ENCODE peak calls at places on chromosomes 6 and 20, in four cellular contexts. One of them, this sample, is unnamed.

GRCh38 chr20:62900692-62901584 is 25.4 kb downstream of the DIDO1 start:
- DNase-seq in pulmonary artery endothelial cell: no peak
- DNase-seq in RWPE2: peak; percentile 72
- DNase-seq in neural progenitor cell: peak; percentile 42
- DNase-seq in this sample: no peak

GRCh38 chr6:158631678-158632537 is 12.6 kb downstream of the DYNLT1 start:
- DNase-seq in pulmonary artery endothelial cell: peak; percentile 89
- DNase-seq in RWPE2: peak; percentile 37
- DNase-seq in neural progenitor cell: no peak
- DNase-seq in this sample: no peak

GRCh38 chr6:145015739-145016558 is 719.4 kb downstream of the EPM2A start:
- DNase-seq in pulmonary artery endothelial cell: peak; percentile 44
- DNase-seq in RWPE2: no peak
- DNase-seq in neural progenitor cell: no peak
- DNase-seq in this sample: peak; percentile 62

GRCh38 chr6:149129401-149130077 is 188.0 kb upstream of the TAB2 start:
- DNase-seq in pulmonary artery endothelial cell: no peak
- DNase-seq in RWPE2: no peak
- DNase-seq in neural progenitor cell: no peak
- DNase-seq in this sample: no peak

GRCh38 chr20:13260620-13261279 is 39.7 kb downstream of the ISM1 start:
- DNase-seq in pulmonary artery endothelial cell: no peak
- DNase-seq in RWPE2: no peak
- DNase-seq in neural progenitor cell: no peak
- DNase-seq in this sample: no peak

GRCh38 chr6:39294899-39295298 is 19.3 kb downstream of the KCNK17 start:
- DNase-seq in pulmonary artery endothelial cell: no peak
- DNase-seq in RWPE2: no peak
- DNase-seq in neural progenitor cell: no peak
- DNase-seq in this sample: no peak

GRCh38 chr20:23928788-23929187 is 49.2 kb upstream of the CST5 start:
- DNase-seq in pulmonary artery endothelial cell: no peak
- DNase-seq in RWPE2: no peak
- DNase-seq in neural progenitor cell: no peak
- DNase-seq in this sample: no peak

GRCh38 chr6:16656451-16656850 is 104.8 kb downstream of the ATXN1 start:
- DNase-seq in pulmonary artery endothelial cell: no peak
- DNase-seq in RWPE2: no peak
- DNase-seq in neural progenitor cell: no peak
- DNase-seq in this sample: no peak

GRCh38 chr6:136249336-136249735 is 775 bp downstream of the MTFR2 start:
- DNase-seq in pulmonary artery endothelial cell: no peak
- DNase-seq in RWPE2: no peak
- DNase-seq in neural progenitor cell: peak; percentile 44
- DNase-seq in this sample: no peak

GRCh38 chr6:53492860-53493634 is 51.9 kb downstream of the GCLC start:
- DNase-seq in pulmonary artery endothelial cell: peak; percentile 10
- DNase-seq in RWPE2: no peak
- DNase-seq in neural progenitor cell: peak; percentile 51
- DNase-seq in this sample: peak; percentile 15

GRCh38 chr6:35370124-35370741 is 27.9 kb downstream of the PPARD start:
- DNase-seq in pulmonary artery endothelial cell: peak; percentile 51
- DNase-seq in RWPE2: peak; percentile 95
- DNase-seq in neural progenitor cell: no peak
- DNase-seq in this sample: no peak

GRCh38 chr20:39253051-39253682 is 291.0 kb downstream of the DHX35 start:
- DNase-seq in pulmonary artery endothelial cell: no peak
- DNase-seq in RWPE2: no peak
- DNase-seq in neural progenitor cell: no peak
- DNase-seq in this sample: no peak

GRCh38 chr6:109984410-109984809 is 6.3 kb downstream of the GPR6 start:
- DNase-seq in pulmonary artery endothelial cell: no peak
- DNase-seq in RWPE2: no peak
- DNase-seq in neural progenitor cell: no peak
- DNase-seq in this sample: no peak

GRCh38 chr6:41937881-41938574 is 3.6 kb downstream of the CCND3 start:
- DNase-seq in pulmonary artery endothelial cell: no peak
- DNase-seq in RWPE2: no peak
- DNase-seq in neural progenitor cell: no peak
- DNase-seq in this sample: peak; percentile 36

GRCh38 chr20:34815636-34816035 is 9.8 kb downstream of the NCOA6 start:
- DNase-seq in pulmonary artery endothelial cell: no peak
- DNase-seq in RWPE2: no peak
- DNase-seq in neural progenitor cell: no peak
- DNase-seq in this sample: no peak

GRCh38 chr20:32902456-32903420 is 44.0 kb downstream of the EFCAB8 start:
- DNase-seq in pulmonary artery endothelial cell: no peak
- DNase-seq in RWPE2: peak; percentile 85
- DNase-seq in neural progenitor cell: peak; percentile 77
- DNase-seq in this sample: peak; percentile 44

GRCh38 chr20:45985573-45985972 is 13.6 kb upstream of the ZNF335 start:
- DNase-seq in pulmonary artery endothelial cell: no peak
- DNase-seq in RWPE2: peak; percentile 73
- DNase-seq in neural progenitor cell: no peak
- DNase-seq in this sample: no peak

GRCh38 chr6:105369145-105369544 is 33.7 kb downstream of the PREP start:
- DNase-seq in pulmonary artery endothelial cell: no peak
- DNase-seq in RWPE2: no peak
- DNase-seq in neural progenitor cell: no peak
- DNase-seq in this sample: no peak

This sample was measured in T-helper 2 cell.